ENCODE peak calls at places on chromosomes 1 and 21, in five cellular contexts. One of them, this sample, is unnamed.

GRCh38 chr1:90727917-90728655 is 11.0 kb upstream of the BARHL2 start:
- DNase-seq in T follicular helper cell: no peak
- DNase-seq in BJ: no peak
- DNase-seq in SJSA1: no peak
- DNase-seq in uterus: no peak
- DNase-seq in this sample: no peak

GRCh38 chr1:116382321-116382720 is 9.3 kb downstream of the ATP1A1 start:
- DNase-seq in SJSA1: no peak
- DNase-seq in T follicular helper cell: no peak
- DNase-seq in BJ: no peak
- DNase-seq in uterus: no peak
- DNase-seq in this sample: no peak

GRCh38 chr21:45250272-45250671 is 37.4 kb downstream of the POFUT2 start:
- DNase-seq in T follicular helper cell: no peak
- DNase-seq in SJSA1: no peak
- DNase-seq in BJ: no peak
- DNase-seq in uterus: no peak
- DNase-seq in this sample: no peak

GRCh38 chr1:37719572-37720195 is 27.4 kb downstream of the CDCA8 start:
- DNase-seq in SJSA1: no peak
- DNase-seq in T follicular helper cell: no peak
- DNase-seq in BJ: no peak
- DNase-seq in uterus: no peak
- DNase-seq in this sample: no peak

GRCh38 chr1:53666566-53666965 is 72.4 kb downstream of the GLIS1 start:
- DNase-seq in SJSA1: no peak
- DNase-seq in T follicular helper cell: no peak
- DNase-seq in BJ: no peak
- DNase-seq in uterus: no peak
- DNase-seq in this sample: no peak

GRCh38 chr1:12499574-12500245 is 118.3 kb downstream of the DHRS3 start:
- DNase-seq in uterus: no peak
- DNase-seq in SJSA1: no peak
- DNase-seq in T follicular helper cell: no peak
- DNase-seq in BJ: no peak
- DNase-seq in this sample: no peak

GRCh38 chr1:35834218-35834617 is 26.4 kb downstream of the AGO4 start:
- DNase-seq in SJSA1: no peak
- DNase-seq in uterus: no peak
- DNase-seq in BJ: no peak
- DNase-seq in T follicular helper cell: no peak
- DNase-seq in this sample: no peak

GRCh38 chr1:25989440-25989839 is 8.4 kb downstream of the PAFAH2 start:
- DNase-seq in T follicular helper cell: no peak
- DNase-seq in BJ: no peak
- DNase-seq in uterus: no peak
- DNase-seq in SJSA1: no peak
- DNase-seq in this sample: no peak

GRCh38 chr1:25458550-25459298 is 28.0 kb downstream of the MACO1 start:
- DNase-seq in BJ: peak; percentile 31
- DNase-seq in T follicular helper cell: no peak
- DNase-seq in SJSA1: no peak
- DNase-seq in uterus: no peak
- DNase-seq in this sample: no peak